ENCODE peak calls at places on chromosomes 11 and 22, in four cellular contexts. Y is GM12878, H is HL-60, N is K562. D is an unnamed sample.

GRCh38 chr11:94067010-94067409 is 45.9 kb downstream of the HEPHL1 start:
- DNase-seq in Y (no peak), H (no peak), N (no peak), D (no peak)

GRCh38 chr11:75214411-75214821 is 26.2 kb upstream of the TPBGL start:
- DNase-seq in Y (peak; percentile 7), H (peak; percentile 74), N (peak; percentile 90), D (no peak)

GRCh38 chr11:69169479-69169878 is 13.7 kb downstream of the SMIM38 start:
- DNase-seq in Y (no peak), H (no peak), N (no peak), D (no peak)

GRCh38 chr11:45890886-45891550 is 5.6 kb downstream of the MAPK8IP1 start:
- DNase-seq in Y (no peak), H (no peak), N (no peak), D (no peak)

GRCh38 chr11:14657841-14658240 is 14.2 kb downstream of the PDE3B start:
- DNase-seq in Y (no peak), H (no peak), N (no peak), D (no peak)

GRCh38 chr11:121476379-121477032 is 23.7 kb upstream of the SORL1-AS1 start:
- DNase-seq in Y (no peak), H (no peak), N (no peak), D (no peak)

GRCh38 chr11:76371170-76371569 is 9.8 kb downstream of the THAP12 start:
- DNase-seq in Y (peak; percentile 37), H (no peak), N (no peak), D (no peak)

GRCh38 chr11:72391638-72392423 is 42.5 kb downstream of the CLPB start:
- DNase-seq in Y (peak; percentile 37), H (no peak), N (no peak), D (peak; percentile 42)

GRCh38 chr22:29260601-29261315 is 7.0 kb downstream of the RHBDD3 start:
- DNase-seq in Y (no peak), H (no peak), N (no peak), D (no peak)

GRCh38 chr11:76685841-76686240 is 15.3 kb upstream of the LRRC32 start:
- DNase-seq in Y (no peak), H (peak; percentile 52), N (no peak), D (no peak)

GRCh38 chr11:11252403-11252802 is 100.6 kb downstream of the CSNK2A3 start:
- DNase-seq in Y (no peak), H (no peak), N (no peak), D (no peak)

GRCh38 chr11:44623321-44623715 is 57.9 kb downstream of the CD82 start:
- DNase-seq in Y (no peak), H (no peak), N (no peak), D (no peak)

GRCh38 chr11:94597896-94598295 is 30.7 kb downstream of the PIWIL4 start:
- DNase-seq in Y (no peak), H (peak; percentile 48), N (no peak), D (no peak)

GRCh38 chr22:47798229-47798628 is 1035.8 kb downstream of the TBC1D22A start:
- DNase-seq in Y (no peak), H (no peak), N (no peak), D (no peak)

GRCh38 chr22:44531487-44531886 is 33.5 kb upstream of the RTL6 start:
- DNase-seq in Y (no peak), H (no peak), N (no peak), D (no peak)

GRCh38 chr22:29426476-29426875 is 11.9 kb upstream of the RFPL1 start:
- DNase-seq in Y (no peak), H (no peak), N (no peak), D (no peak)

GRCh38 chr11:21411114-21411513 is 741.7 kb downstream of the NELL1 start:
- DNase-seq in Y (no peak), H (peak; percentile 9), N (no peak), D (no peak)

GRCh38 chr11:117730256-117730800 is 66.7 kb downstream of the DSCAML1 start:
- DNase-seq in Y (no peak), H (no peak), N (no peak), D (no peak)

GRCh38 chr11:65493367-65494176 is 5.3 kb upstream of the MALAT1 start:
- DNase-seq in Y (no peak), H (no peak), N (no peak), D (no peak)

GRCh38 chr11:68267881-68268240 is 3.9 kb downstream of the C11orf24 start:
- DNase-seq in Y (no peak), H (no peak), N (no peak), D (no peak)

DNA sequence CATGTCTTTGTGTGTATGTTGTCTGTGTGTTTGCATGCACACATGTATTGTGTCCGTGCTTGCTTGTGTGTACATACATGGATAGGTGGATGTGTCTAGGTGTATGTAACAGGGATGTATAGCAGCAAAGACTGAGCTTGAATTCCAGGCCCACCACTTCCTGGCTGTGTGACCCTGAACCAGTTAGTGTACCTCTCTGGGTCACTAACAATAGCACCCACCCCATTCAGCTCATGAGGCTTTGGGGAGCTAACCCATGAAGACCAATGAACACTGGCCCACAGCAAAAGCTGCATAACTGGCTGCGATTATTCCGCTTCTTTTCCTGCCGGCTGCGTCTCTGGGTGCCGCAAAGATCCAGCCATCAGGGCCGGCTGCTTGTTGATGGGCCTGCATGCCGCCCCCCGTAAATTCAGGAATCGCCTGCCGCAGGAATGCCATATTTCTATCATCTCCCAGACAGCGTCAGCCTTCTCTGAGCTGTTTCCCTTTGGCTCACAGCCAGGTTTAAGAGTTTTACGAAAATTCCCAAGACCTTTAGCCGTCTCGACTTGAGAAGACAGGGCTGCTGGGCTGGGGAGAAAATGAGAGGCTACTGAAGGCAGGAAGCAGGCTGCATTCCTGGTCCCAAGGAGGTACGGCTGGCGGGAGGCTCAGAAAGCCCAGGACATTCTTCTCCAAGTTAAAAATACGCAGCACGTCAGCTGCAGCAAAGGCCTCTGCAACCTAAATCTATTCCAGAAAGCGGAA is 224.6 kb downstream of the MN1 start:
- DNase-seq in Y (no peak), H (no peak), N (no peak), D (no peak)
- TF ChIP-seq POLR2AphosphoS5 in Y (no peak), H (no peak), N (no peak), D (no peak)

GRCh38 chr11:91248199-91248807 is 976.3 kb upstream of the FAT3 start:
- DNase-seq in Y (no peak), H (peak; percentile 13), N (no peak), D (no peak)
- TF ChIP-seq SPI1 in Y (no peak), H (no peak), N (no peak), D (no peak)

GRCh38 chr11:101913631-101914030 is 1.2 kb upstream of the CEP126 start:
- DNase-seq in Y (no peak), H (no peak), N (no peak), D (no peak)
- TF ChIP-seq POLR2AphosphoS5 in Y (no peak), H (no peak), N (no peak), D (no peak)

GRCh38 chr22:34917239-34917638 is 148.7 kb upstream of the ISX start:
- DNase-seq in Y (no peak), H (no peak), N (no peak), D (no peak)
- TF ChIP-seq SPI1 in Y (no peak), H (no peak), N (no peak), D (no peak)

D was measured in GM12891.